ENCODE peak calls at places on chromosomes 12 and 14, in seven cellular contexts. K is BE2C; R is right cardiac atrium; V is tibial artery; X is mammary epithelial cell; O is CD8-positive, alpha-beta memory T cell; Z is body of pancreas. I is an unnamed sample. For H3K4me1, the result is how much of the 10 kb centered on the place peaks cover.

GRCh38 chr12:3135522-3136461 is 58.6 kb downstream of the TSPAN9 start:
- DNase-seq in K (peak), R (no peak), V (peak), X (peak), O (no peak), Z (peak), I (no peak)

GRCh38 chr12:52014567-52015392 is 8.0 kb downstream of the TAMALIN start:
- DNase-seq in K (no peak), R (peak), V (no peak), X (no peak), O (no peak), Z (no peak), I (no peak)

GRCh38 chr14:54127526-54127925 is 170.9 kb upstream of the BMP4 start:
- DNase-seq in K (no peak), R (no peak), V (no peak), X (peak), O (no peak), Z (no peak), I (no peak)

GRCh38 chr12:6534914-6535696 is 788 bp downstream of the GAPDH start:
- DNase-seq in K (peak), R (peak), V (peak), X (peak), O (peak), Z (peak), I (peak)

GRCh38 chr12:591167-591570 is 72.1 kb downstream of the NINJ2 start:
- DNase-seq in K (peak), R (peak), V (no peak), X (no peak), O (no peak), Z (no peak), I (no peak)

GRCh38 chr14:103894723-103895059 is 33.6 kb upstream of the TDRD9 start:
- DNase-seq in K (no peak), R (no peak), V (no peak), X (no peak), O (no peak), Z (no peak), I (no peak)

GRCh38 chr12:88579572-88579940 is 715 bp downstream of the KITLG start:
- DNase-seq in K (peak), R (peak), V (peak), X (peak), O (no peak), Z (peak), I (peak)

GRCh38 chr12:76755829-76756379 is 8.0 kb upstream of the ZDHHC17 start:
- DNase-seq in K (no peak), R (no peak), V (no peak), X (no peak), O (no peak), Z (no peak), I (no peak)

GRCh38 chr14:103535081-103535890 is 6.3 kb downstream of the TRMT61A start:
- DNase-seq in K (no peak), R (peak), V (no peak), X (no peak), O (no peak), Z (no peak), I (no peak)

GRCh38 chr14:77565289-77566081 is 51.0 kb downstream of the SPTLC2 start:
- DNase-seq in K (no peak), R (no peak), V (no peak), X (peak), O (no peak), Z (no peak), I (no peak)

GRCh38 chr12:41452838-41453237 is 264.7 kb downstream of the PDZRN4 start:
- DNase-seq in K (no peak), R (no peak), V (no peak), X (no peak), O (no peak), Z (no peak), I (no peak)

GRCh38 chr12:3421599-3421998 is 69.4 kb upstream of the PRMT8 start:
- DNase-seq in K (no peak), R (no peak), V (no peak), X (no peak), O (no peak), Z (no peak), I (no peak)

GRCh38 chr12:104315326-104316224 is 12.0 kb downstream of the EID3 start:
- DNase-seq in K (no peak), R (no peak), V (no peak), X (peak), O (no peak), Z (no peak), I (no peak)

GRCh38 chr14:93051600-93052546 is 63.9 kb downstream of the ITPK1 start:
- DNase-seq in K (no peak), R (peak), V (no peak), X (no peak), O (no peak), Z (no peak), I (no peak)

GRCh38 chr14:29216316-29216715 is 449.7 kb downstream of the FOXG1 start:
- DNase-seq in K (no peak), R (no peak), V (no peak), X (no peak), O (no peak), Z (no peak), I (no peak)

GRCh38 chr12:123933214-123933613 is 39.4 kb downstream of the CCDC92 start:
- DNase-seq in K (no peak), R (no peak), V (no peak), X (no peak), O (no peak), Z (no peak), I (no peak)

GRCh38 chr12:104046306-104046705 is 3.7 kb downstream of the GLT8D2 start:
- DNase-seq in K (no peak), R (no peak), V (no peak), X (no peak), O (no peak), Z (no peak), I (no peak)

GRCh38 chr12:51941011-51941561 is 10.4 kb upstream of the ACVR1B start:
- DNase-seq in K (peak), R (no peak), V (no peak), X (no peak), O (no peak), Z (no peak), I (no peak)

GRCh38 chr14:67461341-67461985 is 27.1 kb downstream of the TMEM229B start:
- DNase-seq in K (no peak), R (no peak), V (no peak), X (peak), O (no peak), Z (peak), I (no peak)

GRCh38 chr14:24212924-24213865 is at the start of gene CHMP4A:
- DNase-seq in K (peak), R (peak), V (peak), X (peak), O (peak), Z (peak), I (peak)

GRCh38 chr14:38197001-38197760 is 10.5 kb upstream of the SSTR1 start:
- DNase-seq in K (no peak), R (no peak), V (no peak), X (no peak), O (no peak), Z (no peak), I (no peak)

GRCh38 chr12:83971781-83972180 is 940.8 kb downstream of the SLC6A15 start:
- DNase-seq in K (no peak), R (no peak), V (no peak), X (no peak), O (no peak), Z (no peak), I (no peak)

GRCh38 chr14:25411933-25412757 is 362.2 kb upstream of the STXBP6 start:
- DNase-seq in K (no peak), R (no peak), V (no peak), X (no peak), O (no peak), Z (no peak), I (no peak)

GRCh38 chr12:98259667-98260066 is 255.7 kb upstream of the TMPO start:
- DNase-seq in K (no peak), R (no peak), V (no peak), X (no peak), O (no peak), Z (no peak), I (no peak)

GRCh38 chr14:104296388-104297312 is 158.3 kb downstream of the KIF26A start:
- DNase-seq in K (peak), R (peak), V (peak), X (no peak), O (no peak), Z (peak), I (peak)

GRCh38 chr12:22533155-22533554 is 11.2 kb downstream of the C2CD5 start:
- DNase-seq in K (no peak), R (no peak), V (no peak), X (no peak), O (no peak), Z (no peak), I (no peak)

GRCh38 chr12:42474391-42474790 is 115.2 kb downstream of the PRICKLE1 start:
- DNase-seq in K (no peak), R (no peak), V (no peak), X (peak), O (no peak), Z (no peak), I (no peak)

GRCh38 chr14:42980419-42980818 is 1373.7 kb downstream of the LRFN5 start:
- DNase-seq in K (no peak), R (no peak), V (no peak), X (no peak), O (no peak), Z (no peak), I (no peak)

GRCh38 chr14:58077621-58078020 is 74.4 kb downstream of the ARMH4 start:
- DNase-seq in K (no peak), R (no peak), V (no peak), X (no peak), O (no peak), Z (no peak), I (no peak)

GRCh38 chr12:116592116-116592637 is 33.0 kb downstream of the MAP1LC3B2 start:
- DNase-seq in K (no peak), R (peak), V (peak), X (no peak), O (no peak), Z (peak), I (peak)

GRCh38 chr12:40253936-40254335 is 29.1 kb downstream of the LRRK2 start:
- DNase-seq in K (no peak), R (no peak), V (no peak), X (no peak), O (no peak), Z (no peak), I (no peak)

GRCh38 chr12:106140223-106140986 is 1.7 kb upstream of the NUAK1 start:
- DNase-seq in K (no peak), R (no peak), V (no peak), X (no peak), O (no peak), Z (peak), I (no peak)

GRCh38 chr14:73784988-73785313 is 66.7 kb upstream of the PTGR2 start:
- DNase-seq in K (no peak), R (no peak), V (no peak), X (no peak), O (no peak), Z (no peak), I (no peak)
- H3K4me1 ChIP-seq in K (under half), R (under half), V (half or more), X (half or more), O (half or more), Z (half or more), I (half or more)

DNA sequence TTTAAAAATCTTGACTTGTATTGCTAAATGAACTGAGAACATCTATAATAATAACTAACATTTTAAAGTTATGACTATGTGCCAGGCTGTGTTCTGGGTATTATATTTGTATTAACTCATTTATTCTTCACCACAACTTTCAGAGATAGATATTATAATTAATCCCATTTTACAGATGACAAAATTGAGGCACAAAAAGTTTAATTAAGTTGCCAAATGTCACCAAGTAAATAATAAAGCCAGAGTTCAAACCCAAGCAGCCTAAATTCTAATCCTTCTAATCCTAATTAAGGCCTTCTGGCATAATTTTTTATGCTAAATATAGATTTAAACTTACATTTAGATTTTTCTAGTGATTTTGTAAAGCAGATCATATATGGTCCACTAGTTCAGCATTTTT is 17.5 kb upstream of the TUBA1A start:
- DNase-seq in K (no peak), R (no peak), V (no peak), X (no peak), O (no peak), Z (no peak), I (no peak)
- H3K4me1 ChIP-seq in K (under half), R (under half), V (under half), X (under half), O (under half), Z (under half), I (under half)

GRCh38 chr12:110531741-110532333 is 29.7 kb downstream of the RAD9B start:
- DNase-seq in K (no peak), R (no peak), V (no peak), X (peak), O (no peak), Z (no peak), I (no peak)
- H3K4me1 ChIP-seq in K (under half), R (under half), V (under half), X (under half), O (under half), Z (under half), I (under half)

GRCh38 chr12:46024099-46024498 is 33.7 kb upstream of the SCAF11 start:
- DNase-seq in K (no peak), R (no peak), V (no peak), X (no peak), O (no peak), Z (no peak), I (no peak)
- H3K4me1 ChIP-seq in K (under half), R (under half), V (under half), X (under half), O (under half), Z (under half), I (under half)

GRCh38 chr14:101834387-101835165 is 73.1 kb downstream of the PPP2R5C start:
- DNase-seq in K (peak), R (no peak), V (no peak), X (no peak), O (no peak), Z (peak), I (no peak)

GRCh38 chr14:101835166-101835557 is 73.7 kb downstream of the PPP2R5C start:
- DNase-seq in K (no peak), R (no peak), V (no peak), X (no peak), O (no peak), Z (no peak), I (no peak)

GRCh38 chr14:101835566-101835965 is 74.1 kb downstream of the PPP2R5C start:
- DNase-seq in K (no peak), R (no peak), V (no peak), X (no peak), O (no peak), Z (no peak), I (no peak)

GRCh38 chr14:101838476-101838875 is 77.0 kb downstream of the PPP2R5C start:
- DNase-seq in K (no peak), R (peak), V (no peak), X (no peak), O (no peak), Z (no peak), I (no peak)

DNA sequence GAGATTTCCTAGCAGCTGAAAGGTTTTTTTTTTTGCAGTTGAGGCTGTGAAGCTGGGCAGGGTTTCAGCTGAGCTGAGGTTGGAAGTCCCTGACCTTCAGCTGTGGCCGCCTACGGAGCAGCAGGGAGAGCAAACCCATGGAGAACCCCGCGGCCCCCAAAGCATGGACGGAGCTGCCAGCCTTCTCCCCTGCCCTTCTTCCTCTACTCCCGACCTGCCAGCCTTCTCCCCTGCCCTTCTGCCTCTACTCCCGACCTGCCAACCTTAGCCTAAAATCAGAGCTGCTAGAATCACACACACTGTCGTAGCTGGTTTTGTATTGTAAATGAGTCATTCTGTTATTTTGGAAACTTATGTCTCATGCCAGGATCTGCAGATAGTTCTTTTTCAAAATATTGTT is 74.6 kb downstream of the PPP2R5C start:
- DNase-seq in K (no peak), R (peak), V (no peak), X (no peak), O (no peak), Z (no peak), I (no peak)
- H3K4me1 ChIP-seq in K (half or more), R (under half), V (under half), X (under half), O (half or more), Z (half or more), I (under half)

DNA sequence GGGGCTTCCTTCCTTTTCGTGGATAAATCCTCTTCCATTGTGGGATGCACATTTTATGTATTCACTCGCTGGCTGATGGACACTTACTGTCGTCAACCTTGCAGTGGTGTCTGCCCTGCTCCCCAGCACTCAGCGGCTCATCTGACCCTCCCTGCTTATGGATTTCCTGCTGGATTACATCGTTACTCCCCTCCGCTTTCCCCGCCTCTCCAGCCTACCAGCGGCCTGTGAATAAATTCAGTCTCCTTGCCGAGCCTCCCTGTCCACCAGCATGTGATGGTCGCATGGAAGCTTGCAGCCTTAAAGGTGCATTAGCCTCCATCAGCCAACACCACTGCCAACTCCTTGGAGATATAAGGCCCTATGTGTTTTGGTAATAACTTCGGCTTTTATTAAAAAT is 727.5 kb upstream of the TMEM132C start:
- DNase-seq in K (no peak), R (no peak), V (no peak), X (no peak), O (no peak), Z (no peak), I (no peak)
- H3K4me1 ChIP-seq in K (under half), R (under half), V (under half), X (under half), O (under half), Z (under half), I (under half)

GRCh38 chr12:47758584-47758833 is 171 bp downstream of the RAPGEF3 start:
- DNase-seq in K (no peak), R (no peak), V (no peak), X (no peak), O (no peak), Z (no peak), I (no peak)

GRCh38 chr12:47758834-47759690 is at the start of gene RAPGEF3:
- DNase-seq in K (peak), R (peak), V (peak), X (peak), O (peak), Z (peak), I (peak)

GRCh38 chr12:47755655-47756562 is 2.8 kb downstream of the RAPGEF3 start:
- DNase-seq in K (no peak), R (no peak), V (no peak), X (no peak), O (no peak), Z (peak), I (peak)

GRCh38 chr12:47757840-47758583 is 668 bp downstream of the RAPGEF3 start:
- DNase-seq in K (no peak), R (peak), V (no peak), X (no peak), O (no peak), Z (peak), I (peak)

GRCh38 chr12:47757360-47757839 is 1.3 kb downstream of the RAPGEF3 start:
- DNase-seq in K (no peak), R (no peak), V (no peak), X (no peak), O (no peak), Z (peak), I (peak)
- H3K4me1 ChIP-seq in K (half or more), R (under half), V (half or more), X (half or more), O (under half), Z (half or more), I (half or more)

GRCh38 chr12:53223391-53224267 is 8.4 kb downstream of the RARG start:
- DNase-seq in K (no peak), R (peak), V (no peak), X (peak), O (peak), Z (peak), I (peak)

GRCh38 chr12:53223006-53223305 is 9.1 kb downstream of the RARG start:
- DNase-seq in K (no peak), R (no peak), V (no peak), X (no peak), O (no peak), Z (no peak), I (peak)

GRCh38 chr12:53220857-53221202 is 11.2 kb downstream of the RARG start:
- DNase-seq in K (peak), R (peak), V (peak), X (peak), O (peak), Z (peak), I (peak)

GRCh38 chr12:53221203-53222076 is 10.6 kb downstream of the RARG start:
- DNase-seq in K (peak), R (peak), V (peak), X (peak), O (peak), Z (peak), I (peak)

GRCh38 chr12:53222170-53223005 is 9.6 kb downstream of the RARG start:
- DNase-seq in K (no peak), R (no peak), V (no peak), X (no peak), O (no peak), Z (no peak), I (peak)
- H3K4me1 ChIP-seq in K (under half), R (under half), V (half or more), X (half or more), O (half or more), Z (under half), I (half or more)